ENCODE peak calls at places on chromosomes 7 and 10, in eight cellular contexts. N, Q, C, H, W, T, D and S are unnamed samples.

GRCh38 chr10:73086816-73087215 is 9.8 kb downstream of the P4HA1 start:
- DNase-seq in C (peak; percentile 64), W (no peak), H (no peak), T (no peak), N (no peak), Q (no peak), D (no peak), S (no peak)

GRCh38 chr10:117454502-117454901 is 79.3 kb upstream of the PDZD8 start:
- DNase-seq in T (no peak), C (no peak), Q (no peak), H (no peak), D (no peak), W (no peak), N (no peak), S (no peak)

GRCh38 chr10:102400598-102401321 is 5.3 kb downstream of the NFKB2 start:
- DNase-seq in W (no peak), N (no peak), D (no peak), H (no peak), C (no peak), T (no peak), Q (no peak), S (no peak)

GRCh38 chr10:119541459-119542356 is 811 bp downstream of the RGS10 start:
- DNase-seq in T (no peak), C (peak; percentile 26), N (peak; percentile 35), Q (peak; percentile 77), H (peak; percentile 37), W (peak; percentile 28), D (no peak), S (peak; percentile 90)

GRCh38 chr10:19194866-19195265 is 146.3 kb downstream of the MALRD1 start:
- DNase-seq in H (no peak), N (no peak), T (no peak), Q (no peak), W (no peak), C (peak; percentile 38), D (no peak), S (no peak)

GRCh38 chr10:77180794-77181193 is 456.8 kb downstream of the KCNMA1 start:
- DNase-seq in C (peak; percentile 84), D (no peak), N (no peak), H (no peak), T (no peak), Q (no peak), W (no peak), S (no peak)

GRCh38 chr7:82615527-82615926 is 171.9 kb upstream of the CACNA2D1 start:
- DNase-seq in D (no peak), T (no peak), Q (no peak), N (no peak), W (no peak), H (no peak), C (no peak), S (peak; percentile 44)

GRCh38 chr10:12844796-12845524 is 156.6 kb downstream of the CCDC3 start:
- DNase-seq in C (peak; percentile 71), T (peak; percentile 90), W (no peak), Q (no peak), N (no peak), H (no peak), D (peak; percentile 8), S (no peak)

GRCh38 chr10:90723416-90724068 is 134.3 kb downstream of the HTR7 start:
- DNase-seq in Q (no peak), T (no peak), W (no peak), C (peak; percentile 10), D (no peak), H (no peak), N (no peak), S (no peak)

GRCh38 chr7:116165717-116166116 is 44.6 kb upstream of the TES start:
- DNase-seq in N (no peak), T (no peak), W (no peak), Q (peak; percentile 55), C (no peak), H (no peak), D (no peak), S (no peak)

DNA sequence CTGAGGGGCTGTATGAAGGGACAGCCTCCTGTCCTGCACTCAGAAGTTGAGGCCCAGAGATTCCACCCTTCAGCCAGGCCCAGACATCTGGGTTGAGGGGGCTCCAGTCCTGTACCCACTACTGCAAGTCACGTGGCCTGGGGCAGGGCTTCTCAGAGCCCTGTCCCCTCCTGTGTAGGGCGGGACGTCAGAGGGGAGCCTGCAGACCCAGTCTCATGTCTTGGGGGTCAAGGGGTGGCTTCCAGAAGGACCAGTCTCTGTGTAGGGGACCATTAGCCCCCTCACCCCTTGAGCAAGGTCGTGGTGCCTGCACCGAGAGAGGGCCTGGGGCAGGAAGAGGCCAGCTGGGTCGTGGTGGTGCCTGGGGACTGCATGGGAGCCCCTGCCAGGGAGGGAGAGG is 593 bp upstream of the PILRA start:
- DNase-seq in Q (no peak), H (no peak), C (no peak), T (no peak), N (no peak), W (no peak), D (no peak), S (no peak)
- H3K4me1 ChIP-seq in Q (peaks cover 36% of the 10 kb centered on the region), H (no peaks in the 10 kb centered on the region), C (no peaks in the 10 kb centered on the region), T (no peaks in the 10 kb centered on the region), N (peaks cover 13% of the 10 kb centered on the region), W (no peaks in the 10 kb centered on the region), D (no peaks in the 10 kb centered on the region), S (peaks cover 75% of the 10 kb centered on the region)

GRCh38 chr7:105538349-105538748 is 6.3 kb downstream of the RINT1 start:
- DNase-seq in W (no peak), T (no peak), N (no peak), Q (no peak), D (no peak), C (no peak), H (no peak), S (no peak)
- H3K36me3 ChIP-seq in W (peaks cover 72% of the 10 kb centered on the region), T (peaks cover 71% of the 10 kb centered on the region), N (peaks cover 70% of the 10 kb centered on the region), Q (peaks cover 28% of the 10 kb centered on the region), D (peaks cover 21% of the 10 kb centered on the region), C (peaks cover 41% of the 10 kb centered on the region), H (peaks cover 85% of the 10 kb centered on the region), S (peaks cover 73% of the 10 kb centered on the region)

DNA sequence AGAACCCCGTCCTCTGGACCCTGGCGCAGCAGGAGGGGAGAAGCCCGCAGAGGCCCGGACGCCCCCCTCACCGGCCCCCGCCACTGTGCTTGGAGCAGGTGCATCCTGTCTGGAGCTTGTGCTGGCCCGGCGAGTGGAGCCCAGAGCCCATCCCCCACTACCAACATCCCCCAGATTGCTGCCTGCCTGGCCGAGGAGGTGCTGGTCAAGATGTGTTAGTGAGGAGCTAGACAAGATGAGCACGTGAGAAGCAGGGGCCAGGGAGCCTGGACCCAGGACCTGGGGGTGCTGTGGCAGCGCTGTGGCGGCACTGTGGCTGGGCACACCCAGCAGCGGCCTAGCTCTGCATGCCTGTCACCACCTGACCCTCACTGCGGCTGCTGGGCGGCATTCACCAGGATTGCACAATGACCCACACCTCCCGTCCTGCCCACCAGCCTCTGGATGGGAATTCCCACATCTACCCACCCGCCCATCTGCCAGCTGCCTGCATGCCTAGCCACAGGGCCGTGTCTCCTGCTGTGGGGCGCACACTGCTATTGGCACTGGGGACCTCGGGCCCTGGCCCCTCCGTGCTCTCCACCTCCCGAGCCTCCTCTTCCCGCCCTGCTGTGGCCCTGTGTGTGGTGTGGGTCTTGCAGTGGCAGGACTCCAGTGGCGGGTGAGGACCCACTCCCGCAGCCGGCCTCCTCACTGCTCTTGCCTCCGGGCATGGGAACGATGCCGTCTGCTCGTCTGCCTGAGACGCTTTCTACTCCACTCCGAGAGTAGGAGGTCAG is 11.8 kb downstream of the GPR146 start:
- DNase-seq in W (no peak), C (no peak), Q (no peak), D (no peak), N (peak; percentile 25), T (no peak), H (peak; percentile 58), S (peak; percentile 87)
- H3K4me1 ChIP-seq in W (peaks cover 7% of the 10 kb centered on the region), C (no peaks in the 10 kb centered on the region), Q (no peaks in the 10 kb centered on the region), D (no peaks in the 10 kb centered on the region), N (no peaks in the 10 kb centered on the region), T (peaks cover 17% of the 10 kb centered on the region), H (peaks cover 73% of the 10 kb centered on the region), S (peaks cover 67% of the 10 kb centered on the region)

GRCh38 chr10:48807786-48808185 is 123.1 kb downstream of the WDFY4 start:
- DNase-seq in D (no peak), N (no peak), C (no peak), H (no peak), T (no peak), W (no peak), Q (no peak), S (no peak)
- H3K36me3 ChIP-seq in D (no peaks in the 10 kb centered on the region), N (no peaks in the 10 kb centered on the region), C (no peaks in the 10 kb centered on the region), H (no peaks in the 10 kb centered on the region), T (no peaks in the 10 kb centered on the region), W (no peaks in the 10 kb centered on the region), Q (peaks cover 75% of the 10 kb centered on the region), S (peaks cover 21% of the 10 kb centered on the region)

DNA sequence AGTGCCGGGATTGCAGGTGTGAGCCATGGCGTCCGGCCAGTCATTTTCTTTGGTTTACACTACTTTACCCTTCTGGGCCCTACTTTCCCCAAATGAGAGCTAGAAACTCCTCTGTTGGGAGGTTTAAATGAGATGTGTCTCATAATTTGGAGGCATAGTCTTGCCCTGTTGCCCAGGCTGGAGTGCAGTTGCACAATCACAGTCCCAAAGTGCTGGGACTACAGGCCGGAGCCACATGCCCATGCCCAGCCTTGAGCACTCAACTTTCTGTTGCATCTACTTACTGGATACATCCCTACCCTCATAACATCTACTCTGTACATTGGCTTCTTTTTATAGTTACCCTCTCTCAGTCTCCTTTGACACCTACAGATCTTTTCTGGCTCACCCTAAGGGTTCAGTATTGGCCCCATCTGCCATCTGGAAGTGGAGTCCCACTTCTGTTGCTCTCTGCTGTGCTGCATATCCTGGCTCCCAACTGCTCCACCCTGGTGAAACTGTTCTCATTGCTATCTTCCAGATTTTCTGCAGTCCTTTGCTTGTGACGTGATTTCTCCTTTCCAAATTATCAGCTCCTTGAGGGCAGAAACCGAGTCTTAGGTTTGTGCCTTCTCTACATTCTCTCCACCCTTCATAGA is 8.4 kb downstream of the EIF4H start:
- DNase-seq in Q (peak; percentile 49), W (no peak), H (no peak), C (no peak), D (no peak), T (no peak), N (no peak), S (no peak)
- H3K4me1 ChIP-seq in Q (peaks cover 53% of the 10 kb centered on the region), W (peaks cover 82% of the 10 kb centered on the region), H (peaks cover 91% of the 10 kb centered on the region), C (peaks cover 19% of the 10 kb centered on the region), D (peaks cover 81% of the 10 kb centered on the region), T (peaks cover 25% of the 10 kb centered on the region), N (peaks cover 41% of the 10 kb centered on the region), S (peaks cover 47% of the 10 kb centered on the region)

GRCh38 chr7:99392659-99393362 is 15.6 kb downstream of the PDAP1 start:
- DNase-seq in Q (peak; percentile 67), T (no peak), N (no peak), D (no peak), C (no peak), W (peak; percentile 91), H (peak; percentile 83), S (peak; percentile 77)
- H3K36me3 ChIP-seq in Q (peaks cover 23% of the 10 kb centered on the region), T (peaks cover 93% of the 10 kb centered on the region), N (peaks cover 91% of the 10 kb centered on the region), D (peaks cover 38% of the 10 kb centered on the region), C (peaks cover 14% of the 10 kb centered on the region), W (peaks cover 23% of the 10 kb centered on the region), H (peaks cover 73% of the 10 kb centered on the region), S (peaks cover 100% of the 10 kb centered on the region)

DNA sequence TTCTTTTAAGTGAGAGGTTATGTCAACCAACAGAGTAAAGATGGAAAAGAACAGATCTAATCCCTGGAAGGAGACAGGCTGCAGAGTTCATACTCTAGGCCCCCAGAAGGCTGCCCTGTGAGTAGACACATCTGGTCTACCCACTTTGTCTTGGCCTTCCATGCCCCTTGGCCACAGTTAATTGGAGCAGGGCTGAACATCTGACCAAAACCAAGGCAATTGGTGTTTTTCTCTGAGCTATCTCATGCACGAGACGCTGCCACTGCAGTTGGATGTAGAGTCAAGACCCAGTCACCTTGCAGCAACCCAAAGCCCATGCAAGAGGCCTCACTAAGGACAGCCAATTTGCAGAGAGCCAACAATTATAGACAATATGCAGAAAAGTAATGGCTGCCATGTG is 9.0 kb downstream of the MYOF start:
- DNase-seq in W (no peak), D (no peak), Q (no peak), T (no peak), C (no peak), N (no peak), H (no peak), S (no peak)
- H3K4me1 ChIP-seq in W (peaks cover 50% of the 10 kb centered on the region), D (peaks cover 99% of the 10 kb centered on the region), Q (no peaks in the 10 kb centered on the region), T (peaks cover 94% of the 10 kb centered on the region), C (peaks cover 87% of the 10 kb centered on the region), N (no peaks in the 10 kb centered on the region), H (peaks cover 22% of the 10 kb centered on the region), S (peaks cover 86% of the 10 kb centered on the region)